ENCODE peak calls at places on chromosomes 11 and 22, in eight cellular contexts. One of them, this sample, is unnamed.

GRCh38 chr22:21762712-21763581 is 27.4 kb upstream of the YPEL1 start:
- DNase-seq in globus pallidus: no peak
- DNase-seq in SK-MEL-5: no peak
- DNase-seq in stimulated activated CD4-positive, alpha-beta T cell treated with anti-CD3 and anti-CD28 coated beads, Interleukin-2, amount 100 ng/mL, for 24 hours: peak; percentile 51
- DNase-seq in heart left ventricle: no peak
- DNase-seq in activated T-helper 1 cell treated with anti-CD3 and anti-CD28 coated beads, Interleukin-12 subunit alpha, Interleukin-12 subunit beta, Interleukin-2, Interleukin-4 antibody, amounts not matched to agents 30 ng/mL and 10 ng/mL and 1 ng/mL, durations not matched to agents 14 hours and 24 hours and 36 hours: peak; percentile 56
- DNase-seq in activated T-cell treated with anti-CD3 and anti-CD28 coated beads, Interleukin-2, amount 50 U/mL, for 48 hours: peak; percentile 69
- DNase-seq in sciatic nerve: no peak
- DNase-seq in this sample: no peak

GRCh38 chr11:27083782-27084181 is 43.2 kb downstream of the BBOX1 start:
- DNase-seq in SK-MEL-5: no peak
- DNase-seq in heart left ventricle: no peak
- DNase-seq in stimulated activated CD4-positive, alpha-beta T cell treated with anti-CD3 and anti-CD28 coated beads, Interleukin-2, amount 100 ng/mL, for 24 hours: no peak
- DNase-seq in globus pallidus: no peak
- DNase-seq in activated T-helper 1 cell treated with anti-CD3 and anti-CD28 coated beads, Interleukin-12 subunit alpha, Interleukin-12 subunit beta, Interleukin-2, Interleukin-4 antibody, amounts not matched to agents 30 ng/mL and 10 ng/mL and 1 ng/mL, durations not matched to agents 14 hours and 24 hours and 36 hours: no peak
- DNase-seq in activated T-cell treated with anti-CD3 and anti-CD28 coated beads, Interleukin-2, amount 50 U/mL, for 48 hours: no peak
- DNase-seq in sciatic nerve: no peak
- DNase-seq in this sample: no peak

GRCh38 chr22:19915287-19915954 is 26.2 kb upstream of the COMT start:
- DNase-seq in heart left ventricle: no peak
- DNase-seq in stimulated activated CD4-positive, alpha-beta T cell treated with anti-CD3 and anti-CD28 coated beads, Interleukin-2, amount 100 ng/mL, for 24 hours: no peak
- DNase-seq in sciatic nerve: no peak
- DNase-seq in SK-MEL-5: no peak
- DNase-seq in activated T-cell treated with anti-CD3 and anti-CD28 coated beads, Interleukin-2, amount 50 U/mL, for 48 hours: no peak
- DNase-seq in activated T-helper 1 cell treated with anti-CD3 and anti-CD28 coated beads, Interleukin-12 subunit alpha, Interleukin-12 subunit beta, Interleukin-2, Interleukin-4 antibody, amounts not matched to agents 30 ng/mL and 10 ng/mL and 1 ng/mL, durations not matched to agents 14 hours and 24 hours and 36 hours: no peak
- DNase-seq in globus pallidus: no peak
- DNase-seq in this sample: no peak

GRCh38 chr11:46270707-46271106 is 6.8 kb upstream of the CREB3L1 start:
- DNase-seq in sciatic nerve: no peak
- DNase-seq in activated T-helper 1 cell treated with anti-CD3 and anti-CD28 coated beads, Interleukin-12 subunit alpha, Interleukin-12 subunit beta, Interleukin-2, Interleukin-4 antibody, amounts not matched to agents 30 ng/mL and 10 ng/mL and 1 ng/mL, durations not matched to agents 14 hours and 24 hours and 36 hours: no peak
- DNase-seq in stimulated activated CD4-positive, alpha-beta T cell treated with anti-CD3 and anti-CD28 coated beads, Interleukin-2, amount 100 ng/mL, for 24 hours: no peak
- DNase-seq in globus pallidus: no peak
- DNase-seq in SK-MEL-5: no peak
- DNase-seq in heart left ventricle: no peak
- DNase-seq in activated T-cell treated with anti-CD3 and anti-CD28 coated beads, Interleukin-2, amount 50 U/mL, for 48 hours: no peak
- DNase-seq in this sample: no peak

GRCh38 chr11:78161937-78162336 is 22.5 kb upstream of the ALG8 start:
- DNase-seq in globus pallidus: no peak
- DNase-seq in sciatic nerve: peak; percentile 82
- DNase-seq in SK-MEL-5: no peak
- DNase-seq in stimulated activated CD4-positive, alpha-beta T cell treated with anti-CD3 and anti-CD28 coated beads, Interleukin-2, amount 100 ng/mL, for 24 hours: no peak
- DNase-seq in activated T-helper 1 cell treated with anti-CD3 and anti-CD28 coated beads, Interleukin-12 subunit alpha, Interleukin-12 subunit beta, Interleukin-2, Interleukin-4 antibody, amounts not matched to agents 30 ng/mL and 10 ng/mL and 1 ng/mL, durations not matched to agents 14 hours and 24 hours and 36 hours: no peak
- DNase-seq in heart left ventricle: peak; percentile 62
- DNase-seq in activated T-cell treated with anti-CD3 and anti-CD28 coated beads, Interleukin-2, amount 50 U/mL, for 48 hours: no peak
- DNase-seq in this sample: no peak

GRCh38 chr22:22450343-22450839 is 58.2 kb downstream of the ZNF280B start:
- DNase-seq in sciatic nerve: no peak
- DNase-seq in stimulated activated CD4-positive, alpha-beta T cell treated with anti-CD3 and anti-CD28 coated beads, Interleukin-2, amount 100 ng/mL, for 24 hours: no peak
- DNase-seq in globus pallidus: peak; percentile 37
- DNase-seq in activated T-helper 1 cell treated with anti-CD3 and anti-CD28 coated beads, Interleukin-12 subunit alpha, Interleukin-12 subunit beta, Interleukin-2, Interleukin-4 antibody, amounts not matched to agents 30 ng/mL and 10 ng/mL and 1 ng/mL, durations not matched to agents 14 hours and 24 hours and 36 hours: no peak
- DNase-seq in SK-MEL-5: peak; percentile 32
- DNase-seq in heart left ventricle: peak; percentile 34
- DNase-seq in activated T-cell treated with anti-CD3 and anti-CD28 coated beads, Interleukin-2, amount 50 U/mL, for 48 hours: no peak
- DNase-seq in this sample: no peak

GRCh38 chr11:20474176-20474950 is 86.8 kb downstream of the PRMT3 start:
- DNase-seq in SK-MEL-5: no peak
- DNase-seq in heart left ventricle: no peak
- DNase-seq in activated T-helper 1 cell treated with anti-CD3 and anti-CD28 coated beads, Interleukin-12 subunit alpha, Interleukin-12 subunit beta, Interleukin-2, Interleukin-4 antibody, amounts not matched to agents 30 ng/mL and 10 ng/mL and 1 ng/mL, durations not matched to agents 14 hours and 24 hours and 36 hours: no peak
- DNase-seq in globus pallidus: peak; percentile 8
- DNase-seq in stimulated activated CD4-positive, alpha-beta T cell treated with anti-CD3 and anti-CD28 coated beads, Interleukin-2, amount 100 ng/mL, for 24 hours: no peak
- DNase-seq in activated T-cell treated with anti-CD3 and anti-CD28 coated beads, Interleukin-2, amount 50 U/mL, for 48 hours: no peak
- DNase-seq in sciatic nerve: no peak
- DNase-seq in this sample: no peak

GRCh38 chr11:981764-982163 is 54.8 kb downstream of the MUC6 start:
- DNase-seq in sciatic nerve: no peak
- DNase-seq in globus pallidus: no peak
- DNase-seq in heart left ventricle: no peak
- DNase-seq in SK-MEL-5: no peak
- DNase-seq in activated T-cell treated with anti-CD3 and anti-CD28 coated beads, Interleukin-2, amount 50 U/mL, for 48 hours: no peak
- DNase-seq in stimulated activated CD4-positive, alpha-beta T cell treated with anti-CD3 and anti-CD28 coated beads, Interleukin-2, amount 100 ng/mL, for 24 hours: no peak
- DNase-seq in activated T-helper 1 cell treated with anti-CD3 and anti-CD28 coated beads, Interleukin-12 subunit alpha, Interleukin-12 subunit beta, Interleukin-2, Interleukin-4 antibody, amounts not matched to agents 30 ng/mL and 10 ng/mL and 1 ng/mL, durations not matched to agents 14 hours and 24 hours and 36 hours: no peak
- DNase-seq in this sample: no peak

GRCh38 chr22:50264104-50264745 is 2.7 kb upstream of the MAPK12 start:
- DNase-seq in globus pallidus: no peak
- DNase-seq in stimulated activated CD4-positive, alpha-beta T cell treated with anti-CD3 and anti-CD28 coated beads, Interleukin-2, amount 100 ng/mL, for 24 hours: no peak
- DNase-seq in activated T-cell treated with anti-CD3 and anti-CD28 coated beads, Interleukin-2, amount 50 U/mL, for 48 hours: no peak
- DNase-seq in activated T-helper 1 cell treated with anti-CD3 and anti-CD28 coated beads, Interleukin-12 subunit alpha, Interleukin-12 subunit beta, Interleukin-2, Interleukin-4 antibody, amounts not matched to agents 30 ng/mL and 10 ng/mL and 1 ng/mL, durations not matched to agents 14 hours and 24 hours and 36 hours: no peak
- DNase-seq in SK-MEL-5: no peak
- DNase-seq in sciatic nerve: no peak
- DNase-seq in heart left ventricle: no peak
- DNase-seq in this sample: no peak

GRCh38 chr11:78417175-78417887 is at the start of gene GAB2:
- DNase-seq in heart left ventricle: no peak
- DNase-seq in sciatic nerve: no peak
- DNase-seq in SK-MEL-5: no peak
- DNase-seq in stimulated activated CD4-positive, alpha-beta T cell treated with anti-CD3 and anti-CD28 coated beads, Interleukin-2, amount 100 ng/mL, for 24 hours: no peak
- DNase-seq in activated T-helper 1 cell treated with anti-CD3 and anti-CD28 coated beads, Interleukin-12 subunit alpha, Interleukin-12 subunit beta, Interleukin-2, Interleukin-4 antibody, amounts not matched to agents 30 ng/mL and 10 ng/mL and 1 ng/mL, durations not matched to agents 14 hours and 24 hours and 36 hours: no peak
- DNase-seq in globus pallidus: no peak
- DNase-seq in activated T-cell treated with anti-CD3 and anti-CD28 coated beads, Interleukin-2, amount 50 U/mL, for 48 hours: no peak
- DNase-seq in this sample: no peak

GRCh38 chr11:61918251-61919112 is 1.1 kb upstream of the RAB3IL1 start:
- DNase-seq in activated T-cell treated with anti-CD3 and anti-CD28 coated beads, Interleukin-2, amount 50 U/mL, for 48 hours: peak; percentile 8
- DNase-seq in activated T-helper 1 cell treated with anti-CD3 and anti-CD28 coated beads, Interleukin-12 subunit alpha, Interleukin-12 subunit beta, Interleukin-2, Interleukin-4 antibody, amounts not matched to agents 30 ng/mL and 10 ng/mL and 1 ng/mL, durations not matched to agents 14 hours and 24 hours and 36 hours: no peak
- DNase-seq in SK-MEL-5: no peak
- DNase-seq in heart left ventricle: peak; percentile 80
- DNase-seq in stimulated activated CD4-positive, alpha-beta T cell treated with anti-CD3 and anti-CD28 coated beads, Interleukin-2, amount 100 ng/mL, for 24 hours: no peak
- DNase-seq in globus pallidus: no peak
- DNase-seq in sciatic nerve: no peak
- DNase-seq in this sample: no peak

GRCh38 chr11:76838422-76839068 is 22.2 kb upstream of the ACER3 start:
- DNase-seq in heart left ventricle: peak; percentile 34
- DNase-seq in stimulated activated CD4-positive, alpha-beta T cell treated with anti-CD3 and anti-CD28 coated beads, Interleukin-2, amount 100 ng/mL, for 24 hours: no peak
- DNase-seq in activated T-helper 1 cell treated with anti-CD3 and anti-CD28 coated beads, Interleukin-12 subunit alpha, Interleukin-12 subunit beta, Interleukin-2, Interleukin-4 antibody, amounts not matched to agents 30 ng/mL and 10 ng/mL and 1 ng/mL, durations not matched to agents 14 hours and 24 hours and 36 hours: no peak
- DNase-seq in sciatic nerve: no peak
- DNase-seq in SK-MEL-5: peak; percentile 54
- DNase-seq in activated T-cell treated with anti-CD3 and anti-CD28 coated beads, Interleukin-2, amount 50 U/mL, for 48 hours: no peak
- DNase-seq in globus pallidus: no peak
- DNase-seq in this sample: no peak

GRCh38 chr11:109865558-109866186 is 227.5 kb upstream of the ZC3H12C start:
- DNase-seq in activated T-cell treated with anti-CD3 and anti-CD28 coated beads, Interleukin-2, amount 50 U/mL, for 48 hours: no peak
- DNase-seq in stimulated activated CD4-positive, alpha-beta T cell treated with anti-CD3 and anti-CD28 coated beads, Interleukin-2, amount 100 ng/mL, for 24 hours: no peak
- DNase-seq in heart left ventricle: peak; percentile 31
- DNase-seq in globus pallidus: no peak
- DNase-seq in SK-MEL-5: peak; percentile 18
- DNase-seq in sciatic nerve: no peak
- DNase-seq in activated T-helper 1 cell treated with anti-CD3 and anti-CD28 coated beads, Interleukin-12 subunit alpha, Interleukin-12 subunit beta, Interleukin-2, Interleukin-4 antibody, amounts not matched to agents 30 ng/mL and 10 ng/mL and 1 ng/mL, durations not matched to agents 14 hours and 24 hours and 36 hours: no peak
- DNase-seq in this sample: peak; percentile 28